ENCODE peak calls at places on chromosomes 16 and 17, in four cellular contexts. P, V, D and N are unnamed samples.

GRCh38 chr17:70084476-70084875 is 9.5 kb downstream of the KCNJ16 start:
- DNase-seq in P (no peak), V (no peak), D (no peak), N (no peak)

GRCh38 chr17:41678907-41679739 is 9.6 kb upstream of the EIF1 start:
- DNase-seq in P (no peak), V (peak), D (no peak), N (no peak)

GRCh38 chr17:31629696-31630470 is 229.2 kb downstream of the COPRS start:
- DNase-seq in P (no peak), V (no peak), D (no peak), N (no peak)

GRCh38 chr16:88088161-88088581 is 136.9 kb downstream of the BANP start:
- DNase-seq in P (no peak), V (no peak), D (no peak), N (no peak)

GRCh38 chr17:81712468-81713003 is 452 bp downstream of the SLC25A10 start:
- DNase-seq in P (peak), V (peak), D (no peak), N (peak)

GRCh38 chr17:65588194-65588808 is 26.9 kb upstream of the AXIN2 start:
- DNase-seq in P (no peak), V (peak), D (no peak), N (no peak)

GRCh38 chr16:12527077-12527476 is 276.6 kb downstream of the CPPED1 start:
- DNase-seq in P (no peak), V (no peak), D (no peak), N (no peak)

GRCh38 chr16:86519649-86520316 is 9.5 kb downstream of the FOXF1 start:
- DNase-seq in P (peak), V (peak), D (peak), N (peak)

GRCh38 chr16:73057369-73058210 is 9.7 kb upstream of the ZFHX3 start:
- DNase-seq in P (no peak), V (peak), D (peak), N (peak)

GRCh38 chr17:79944821-79945391 is 90.8 kb downstream of the TBC1D16 start:
- DNase-seq in P (no peak), V (no peak), D (peak), N (no peak)

GRCh38 chr17:57086069-57086930 is 1.3 kb downstream of the AKAP1 start:
- DNase-seq in P (peak), V (peak), D (peak), N (peak)

GRCh38 chr16:59971264-59971663 is 1237.1 kb upstream of the GOT2 start:
- DNase-seq in P (no peak), V (no peak), D (no peak), N (no peak)

GRCh38 chr17:83083368-83084201 is 4.2 kb downstream of the METRNL start:
- DNase-seq in P (no peak), V (no peak), D (no peak), N (no peak)

GRCh38 chr17:78828470-78829185 is 12.0 kb downstream of the USP36 start:
- DNase-seq in P (no peak), V (no peak), D (no peak), N (no peak)

DNA sequence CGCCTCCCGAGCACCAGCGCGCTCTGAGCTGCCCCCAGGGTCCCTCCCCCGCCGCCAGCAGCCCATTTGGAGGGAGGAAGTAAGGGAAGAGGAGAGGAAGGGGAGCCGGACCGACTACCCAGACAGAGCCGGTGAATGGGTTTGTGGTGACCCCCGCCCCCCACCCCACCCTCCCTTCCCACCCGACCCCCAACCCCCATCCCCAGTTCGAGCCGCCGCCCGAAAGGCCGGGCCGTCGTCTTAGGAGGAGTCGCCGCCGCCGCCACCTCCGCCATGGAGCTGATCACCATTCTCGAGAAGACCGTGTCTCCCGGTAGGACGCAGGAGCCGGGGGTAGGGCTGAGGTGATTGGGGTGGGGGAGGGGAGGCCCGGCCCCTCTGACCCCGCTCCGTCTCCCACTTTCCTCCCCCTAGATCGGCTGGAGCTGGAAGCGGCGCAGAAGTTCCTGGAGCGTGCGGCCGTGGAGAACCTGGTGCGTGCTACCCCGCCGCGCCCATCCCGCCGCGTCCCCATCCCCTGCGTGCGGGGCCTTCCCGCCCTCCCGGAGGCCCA is 329 bp downstream of the KPNB1 start:
- DNase-seq in P (no peak), V (no peak), D (no peak), N (no peak)
- TF ChIP-seq CTCF in P (no peak), V (no peak), D (no peak), N (no peak)

GRCh38 chr17:6474376-6474775 is 30.1 kb downstream of the PIMREG start:
- DNase-seq in P (no peak), V (no peak), D (no peak), N (no peak)

GRCh38 chr17:6474906-6475305 is 30.7 kb downstream of the PIMREG start:
- DNase-seq in P (no peak), V (no peak), D (no peak), N (no peak)

GRCh38 chr17:6471531-6472465 is 27.5 kb downstream of the PIMREG start:
- DNase-seq in P (no peak), V (no peak), D (no peak), N (no peak)

GRCh38 chr17:6472517-6472916 is 28.3 kb downstream of the PIMREG start:
- DNase-seq in P (no peak), V (no peak), D (no peak), N (no peak)

DNA sequence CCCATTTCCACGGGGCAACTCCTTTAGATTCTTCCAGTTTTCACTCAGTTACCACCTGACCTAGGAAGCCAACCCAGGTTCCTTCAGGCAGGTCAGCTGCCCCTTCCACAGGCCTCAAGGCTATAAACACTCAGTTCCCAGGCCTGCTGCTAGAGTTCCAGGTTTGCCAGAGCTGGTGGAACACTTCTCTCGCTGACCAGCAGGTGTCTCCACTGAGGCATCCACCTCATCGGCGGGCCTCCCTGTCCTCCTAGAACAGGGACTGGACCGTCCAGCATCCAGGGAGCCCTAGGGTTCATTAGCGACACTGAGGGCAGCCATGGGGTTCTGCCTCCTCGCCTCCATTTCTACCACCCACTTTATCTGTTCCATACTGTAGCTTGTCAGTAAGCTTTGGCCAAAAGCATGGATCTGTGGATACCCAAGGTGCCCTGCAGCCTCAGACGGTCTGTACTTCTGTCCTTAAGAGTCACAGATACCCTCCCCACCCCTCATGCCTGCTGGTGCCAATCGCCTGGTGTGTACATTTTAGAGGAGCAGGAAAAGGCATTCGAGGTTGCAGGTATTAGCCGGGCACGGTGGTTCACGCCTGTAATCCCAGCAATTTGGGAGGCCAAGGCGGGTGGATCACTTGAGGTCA is 29.0 kb downstream of the PIMREG start:
- DNase-seq in P (peak), V (peak), D (peak), N (peak)
- TF ChIP-seq CTCF in P (peak), V (peak), D (peak), N (peak)

GRCh38 chr16:80852261-80852872 is 48.0 kb upstream of the CDYL2 start:
- DNase-seq in P (no peak), V (peak), D (peak), N (peak)
- TF ChIP-seq CTCF in P (peak), V (peak), D (peak), N (peak)

GRCh38 chr16:10191096-10191495 is 8.9 kb upstream of the GRIN2A start:
- DNase-seq in P (no peak), V (no peak), D (no peak), N (no peak)

GRCh38 chr16:10188236-10188635 is 6.0 kb upstream of the GRIN2A start:
- DNase-seq in P (no peak), V (no peak), D (no peak), N (no peak)

DNA sequence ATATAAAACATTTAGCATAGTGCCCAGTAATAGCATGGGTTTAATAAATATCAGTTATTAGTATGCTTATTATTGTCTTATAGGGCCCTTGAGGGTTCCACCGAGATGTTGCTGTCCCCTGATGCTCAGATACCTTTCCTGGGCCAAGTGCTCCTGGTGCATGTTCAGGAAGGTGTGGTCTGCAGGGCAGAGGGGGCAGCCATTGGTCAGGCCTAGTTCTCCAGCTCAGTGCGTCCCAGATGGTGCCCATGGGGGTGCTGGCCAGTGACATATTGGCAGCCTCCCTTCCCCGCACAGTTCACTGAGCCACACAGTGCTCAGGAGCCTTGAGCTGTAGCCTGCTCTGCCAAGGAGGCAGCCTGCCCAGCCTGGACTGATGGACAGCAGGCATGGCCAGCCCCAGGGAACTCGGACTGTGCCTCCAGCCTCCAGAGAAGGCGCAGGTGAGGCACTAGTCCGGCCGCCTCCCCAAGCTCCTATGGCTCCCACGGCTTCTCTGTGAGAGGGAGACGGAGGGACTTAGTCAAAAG is 7.7 kb upstream of the GRIN2A start:
- DNase-seq in P (no peak), V (no peak), D (no peak), N (no peak)
- TF ChIP-seq CTCF in P (no peak), V (no peak), D (no peak), N (no peak)

GRCh38 chr16:1926223-1926718 is 8.1 kb upstream of the HS3ST6 start:
- DNase-seq in P (no peak), V (no peak), D (no peak), N (no peak)

GRCh38 chr16:1920727-1921155 is 2.5 kb upstream of the HS3ST6 start:
- DNase-seq in P (no peak), V (peak), D (peak), N (peak)

GRCh38 chr16:1922357-1922756 is 4.1 kb upstream of the HS3ST6 start:
- DNase-seq in P (no peak), V (no peak), D (no peak), N (no peak)

GRCh38 chr16:1924095-1924494 is 5.9 kb upstream of the HS3ST6 start:
- DNase-seq in P (no peak), V (no peak), D (no peak), N (no peak)

GRCh38 chr16:1923299-1924034 is 5.3 kb upstream of the HS3ST6 start:
- DNase-seq in P (no peak), V (no peak), D (peak), N (no peak)
- TF ChIP-seq CTCF in P (no peak), V (peak), D (no peak), N (peak)

DNA sequence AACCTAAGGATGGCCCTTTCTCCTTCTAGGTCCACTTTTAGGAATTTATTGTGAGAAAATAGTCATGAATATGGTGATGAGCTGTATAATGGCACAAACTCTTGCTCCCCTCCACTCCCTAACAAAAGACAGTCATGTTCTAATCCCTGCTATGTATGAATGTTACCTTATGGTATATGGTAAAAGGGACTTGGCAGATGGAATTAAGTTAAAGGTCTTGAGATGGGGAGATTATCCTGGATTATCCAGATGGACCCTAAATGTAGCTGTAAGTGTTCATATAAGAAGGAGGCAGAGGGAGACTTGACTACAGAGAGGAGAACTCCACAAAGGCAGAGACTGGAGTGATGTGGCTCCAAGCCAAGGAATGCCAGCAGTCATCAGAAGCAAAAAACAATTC is 296.1 kb downstream of the SOX9 start:
- DNase-seq in P (no peak), V (no peak), D (no peak), N (no peak)
- TF ChIP-seq CTCF in P (no peak), V (no peak), D (no peak), N (no peak)

DNA sequence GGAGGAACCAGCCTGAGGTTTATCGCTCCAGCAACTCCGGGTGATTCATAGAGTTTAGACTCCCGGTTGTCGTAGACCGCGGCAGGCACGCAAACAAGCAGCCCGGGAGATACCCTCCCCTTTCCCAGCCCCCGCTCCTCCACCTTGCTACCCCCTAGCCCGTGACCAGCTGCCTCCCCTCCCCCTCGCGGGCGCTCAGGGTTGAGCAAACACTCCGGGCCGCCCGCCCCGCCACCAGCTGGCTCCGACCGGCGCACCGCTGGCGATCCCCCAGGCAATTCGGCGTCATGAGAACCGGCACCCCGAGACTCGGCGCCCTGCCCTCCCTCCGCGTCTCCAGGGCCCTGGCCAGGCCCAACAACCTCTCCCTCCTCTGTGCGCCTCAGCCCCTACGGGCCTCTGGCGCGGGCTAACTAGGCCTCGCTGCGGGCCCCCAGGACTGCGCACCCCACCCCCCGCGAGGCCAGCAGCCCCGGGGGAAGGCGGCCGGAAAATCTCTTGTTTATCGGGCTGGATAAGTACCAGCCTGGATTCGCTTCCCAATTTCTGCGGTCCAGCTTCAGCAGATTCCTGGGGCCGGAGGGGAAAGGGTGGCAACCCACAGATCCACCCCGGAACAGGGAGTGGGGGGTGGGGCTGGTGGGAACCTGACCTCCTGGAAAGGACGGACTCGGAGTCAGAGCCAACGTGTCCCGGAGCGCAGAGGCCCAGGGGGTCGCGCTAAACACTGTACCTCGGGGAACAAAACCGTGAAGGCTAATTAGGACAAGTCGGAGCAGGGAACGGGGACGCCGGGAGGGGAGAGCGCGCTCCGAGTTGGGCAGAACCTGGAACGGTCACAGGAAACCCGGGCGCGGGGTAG is 951 bp upstream of the GPRC5C start:
- DNase-seq in P (peak), V (no peak), D (peak), N (peak)
- TF ChIP-seq CTCF in P (no peak), V (no peak), D (no peak), N (no peak)